ENCODE peak calls at places on chromosome 4, in five cellular contexts. One of them, this sample, is unnamed.

GRCh38 chr4:131093303-131093702 is 1997.4 kb downstream of the C4orf33 start:
- DNase-seq in iPS-NIHi11: no peak
- DNase-seq in NCI-H1092: no peak
- DNase-seq in fibroblast of villous mesenchyme: no peak
- DNase-seq in SW 1271: no peak
- DNase-seq in this sample: no peak

GRCh38 chr4:175290401-175290800 is 372.2 kb downstream of the ADAM29 start:
- DNase-seq in SW 1271: no peak
- DNase-seq in iPS-NIHi11: no peak
- DNase-seq in NCI-H1092: no peak
- DNase-seq in fibroblast of villous mesenchyme: peak
- DNase-seq in this sample: no peak

GRCh38 chr4:44145868-44146267 is 302.7 kb downstream of the KCTD8 start:
- DNase-seq in iPS-NIHi11: no peak
- DNase-seq in SW 1271: peak
- DNase-seq in fibroblast of villous mesenchyme: peak
- DNase-seq in NCI-H1092: no peak
- DNase-seq in this sample: no peak

GRCh38 chr4:180059216-180059881 is 2183.9 kb upstream of the TENM3 start:
- DNase-seq in iPS-NIHi11: peak
- DNase-seq in fibroblast of villous mesenchyme: no peak
- DNase-seq in SW 1271: no peak
- DNase-seq in NCI-H1092: no peak
- DNase-seq in this sample: no peak

GRCh38 chr4:131427000-131427399 is 1722.1 kb upstream of the PCDH10 start:
- DNase-seq in NCI-H1092: no peak
- DNase-seq in iPS-NIHi11: peak
- DNase-seq in fibroblast of villous mesenchyme: no peak
- DNase-seq in SW 1271: no peak
- DNase-seq in this sample: no peak

GRCh38 chr4:8289151-8289750 is 19.7 kb downstream of the HTRA3 start:
- DNase-seq in SW 1271: no peak
- DNase-seq in iPS-NIHi11: no peak
- DNase-seq in fibroblast of villous mesenchyme: no peak
- DNase-seq in NCI-H1092: no peak
- DNase-seq in this sample: no peak

GRCh38 chr4:56655627-56656345 is 25.3 kb downstream of the HOPX start:
- DNase-seq in NCI-H1092: no peak
- DNase-seq in SW 1271: no peak
- DNase-seq in fibroblast of villous mesenchyme: peak
- DNase-seq in iPS-NIHi11: peak
- DNase-seq in this sample: peak

GRCh38 chr4:6198768-6199343 is 1.5 kb downstream of the JAKMIP1 start:
- DNase-seq in NCI-H1092: no peak
- DNase-seq in SW 1271: peak
- DNase-seq in fibroblast of villous mesenchyme: peak
- DNase-seq in iPS-NIHi11: peak
- DNase-seq in this sample: no peak

GRCh38 chr4:138236035-138236434 is 6.1 kb downstream of the SLC7A11 start:
- DNase-seq in SW 1271: no peak
- DNase-seq in iPS-NIHi11: no peak
- DNase-seq in fibroblast of villous mesenchyme: no peak
- DNase-seq in NCI-H1092: no peak
- DNase-seq in this sample: no peak

GRCh38 chr4:22339491-22339890 is 176.4 kb downstream of the ADGRA3 start:
- DNase-seq in NCI-H1092: peak
- DNase-seq in iPS-NIHi11: no peak
- DNase-seq in fibroblast of villous mesenchyme: no peak
- DNase-seq in SW 1271: no peak
- DNase-seq in this sample: no peak

GRCh38 chr4:151991001-151991883 is 230.4 kb upstream of the GATB start:
- DNase-seq in fibroblast of villous mesenchyme: no peak
- DNase-seq in NCI-H1092: no peak
- DNase-seq in iPS-NIHi11: no peak
- DNase-seq in SW 1271: no peak
- DNase-seq in this sample: no peak

GRCh38 chr4:78477276-78477675 is 74.3 kb upstream of the ANXA3 start:
- DNase-seq in NCI-H1092: no peak
- DNase-seq in iPS-NIHi11: no peak
- DNase-seq in SW 1271: no peak
- DNase-seq in fibroblast of villous mesenchyme: peak
- DNase-seq in this sample: no peak

GRCh38 chr4:147526272-147526654 is 45.4 kb downstream of the EDNRA start:
- DNase-seq in SW 1271: no peak
- DNase-seq in NCI-H1092: no peak
- DNase-seq in fibroblast of villous mesenchyme: no peak
- DNase-seq in iPS-NIHi11: peak
- DNase-seq in this sample: no peak

GRCh38 chr4:113958766-113959540 is 20.5 kb downstream of the ARSJ start:
- DNase-seq in iPS-NIHi11: no peak
- DNase-seq in NCI-H1092: peak
- DNase-seq in SW 1271: peak
- DNase-seq in fibroblast of villous mesenchyme: peak
- DNase-seq in this sample: no peak

GRCh38 chr4:10521386-10521785 is 64.2 kb upstream of the ZNF518B start:
- DNase-seq in fibroblast of villous mesenchyme: no peak
- DNase-seq in NCI-H1092: peak
- DNase-seq in SW 1271: no peak
- DNase-seq in iPS-NIHi11: no peak
- DNase-seq in this sample: no peak

GRCh38 chr4:100694467-100694866 is 176.6 kb upstream of the EMCN start:
- DNase-seq in fibroblast of villous mesenchyme: no peak
- DNase-seq in NCI-H1092: no peak
- DNase-seq in SW 1271: no peak
- DNase-seq in iPS-NIHi11: no peak
- DNase-seq in this sample: no peak

GRCh38 chr4:69759189-69759604 is 1.2 kb downstream of the SULT1B1 start:
- DNase-seq in SW 1271: no peak
- DNase-seq in NCI-H1092: no peak
- DNase-seq in iPS-NIHi11: no peak
- DNase-seq in fibroblast of villous mesenchyme: no peak
- DNase-seq in this sample: no peak

GRCh38 chr4:7786040-7786439 is 153.6 kb downstream of the AFAP1 start:
- DNase-seq in NCI-H1092: no peak
- DNase-seq in fibroblast of villous mesenchyme: no peak
- DNase-seq in iPS-NIHi11: no peak
- DNase-seq in SW 1271: no peak
- DNase-seq in this sample: no peak

GRCh38 chr4:180057198-180057821 is 2185.9 kb upstream of the TENM3 start:
- DNase-seq in fibroblast of villous mesenchyme: no peak
- DNase-seq in SW 1271: no peak
- DNase-seq in iPS-NIHi11: peak
- DNase-seq in NCI-H1092: no peak
- DNase-seq in this sample: no peak

GRCh38 chr4:7814451-7814850 is 125.2 kb downstream of the AFAP1 start:
- DNase-seq in NCI-H1092: no peak
- DNase-seq in fibroblast of villous mesenchyme: no peak
- DNase-seq in iPS-NIHi11: no peak
- DNase-seq in SW 1271: no peak
- DNase-seq in this sample: no peak

GRCh38 chr4:7894098-7894676 is 45.5 kb downstream of the AFAP1 start:
- DNase-seq in iPS-NIHi11: no peak
- DNase-seq in NCI-H1092: no peak
- DNase-seq in fibroblast of villous mesenchyme: no peak
- DNase-seq in SW 1271: no peak
- DNase-seq in this sample: no peak

GRCh38 chr4:67103001-67103737 is 442.1 kb downstream of the CENPC start:
- DNase-seq in iPS-NIHi11: no peak
- DNase-seq in NCI-H1092: no peak
- DNase-seq in SW 1271: no peak
- DNase-seq in fibroblast of villous mesenchyme: no peak
- DNase-seq in this sample: no peak

GRCh38 chr4:147543039-147543438 is 62.1 kb downstream of the EDNRA start:
- DNase-seq in SW 1271: no peak
- DNase-seq in fibroblast of villous mesenchyme: peak
- DNase-seq in iPS-NIHi11: no peak
- DNase-seq in NCI-H1092: no peak
- DNase-seq in this sample: no peak

GRCh38 chr4:65033899-65034298 is 624.6 kb upstream of the TECRL start:
- DNase-seq in iPS-NIHi11: no peak
- DNase-seq in SW 1271: no peak
- DNase-seq in NCI-H1092: no peak
- DNase-seq in fibroblast of villous mesenchyme: no peak
- DNase-seq in this sample: no peak

GRCh38 chr4:159673221-159673620 is 570.3 kb downstream of the RAPGEF2 start:
- DNase-seq in iPS-NIHi11: no peak
- DNase-seq in NCI-H1092: no peak
- DNase-seq in SW 1271: no peak
- DNase-seq in fibroblast of villous mesenchyme: no peak
- DNase-seq in this sample: no peak

GRCh38 chr4:177740563-177740962 is 298.3 kb upstream of the AGA start:
- DNase-seq in NCI-H1092: no peak
- DNase-seq in iPS-NIHi11: no peak
- DNase-seq in fibroblast of villous mesenchyme: peak
- DNase-seq in SW 1271: no peak
- DNase-seq in this sample: no peak

GRCh38 chr4:41294445-41295062 is 37.8 kb downstream of the UCHL1 start:
- DNase-seq in NCI-H1092: no peak
- DNase-seq in SW 1271: no peak
- DNase-seq in fibroblast of villous mesenchyme: no peak
- DNase-seq in iPS-NIHi11: no peak
- DNase-seq in this sample: no peak

GRCh38 chr4:159290321-159291030 is 187.6 kb downstream of the RAPGEF2 start:
- DNase-seq in SW 1271: no peak
- DNase-seq in iPS-NIHi11: no peak
- DNase-seq in NCI-H1092: no peak
- DNase-seq in fibroblast of villous mesenchyme: peak
- DNase-seq in this sample: no peak

GRCh38 chr4:3484057-3484973 is 21.2 kb downstream of the DOK7 start:
- DNase-seq in fibroblast of villous mesenchyme: no peak
- DNase-seq in NCI-H1092: no peak
- DNase-seq in iPS-NIHi11: no peak
- DNase-seq in SW 1271: no peak
- DNase-seq in this sample: no peak

GRCh38 chr4:171017596-171017995 is 795.6 kb upstream of the GALNTL6 start:
- DNase-seq in NCI-H1092: no peak
- DNase-seq in fibroblast of villous mesenchyme: no peak
- DNase-seq in iPS-NIHi11: no peak
- DNase-seq in SW 1271: no peak
- DNase-seq in this sample: no peak

GRCh38 chr4:78227411-78228057 is 170.4 kb downstream of the FRAS1 start:
- DNase-seq in SW 1271: no peak
- DNase-seq in NCI-H1092: no peak
- DNase-seq in iPS-NIHi11: no peak
- DNase-seq in fibroblast of villous mesenchyme: no peak
- DNase-seq in this sample: no peak

GRCh38 chr4:86014599-86014998 is 345.3 kb downstream of the MAPK10 start:
- DNase-seq in SW 1271: no peak
- DNase-seq in iPS-NIHi11: peak
- DNase-seq in fibroblast of villous mesenchyme: peak
- DNase-seq in NCI-H1092: no peak
- DNase-seq in this sample: no peak

GRCh38 chr4:165967486-165967885 is 94.4 kb downstream of the TLL1 start:
- DNase-seq in NCI-H1092: no peak
- DNase-seq in SW 1271: no peak
- DNase-seq in fibroblast of villous mesenchyme: no peak
- DNase-seq in iPS-NIHi11: no peak
- DNase-seq in this sample: no peak

GRCh38 chr4:181821039-181822004 is 421.9 kb upstream of the TENM3 start:
- DNase-seq in fibroblast of villous mesenchyme: peak
- DNase-seq in iPS-NIHi11: no peak
- DNase-seq in NCI-H1092: peak
- DNase-seq in SW 1271: no peak
- DNase-seq in this sample: no peak

GRCh38 chr4:70670332-70671014 is 4.2 kb upstream of the JCHAIN start:
- DNase-seq in fibroblast of villous mesenchyme: peak
- DNase-seq in iPS-NIHi11: no peak
- DNase-seq in NCI-H1092: no peak
- DNase-seq in SW 1271: no peak
- DNase-seq in this sample: no peak

GRCh38 chr4:112296949-112297483 is at the start of gene ALPK1:
- DNase-seq in NCI-H1092: no peak
- DNase-seq in iPS-NIHi11: peak
- DNase-seq in fibroblast of villous mesenchyme: peak
- DNase-seq in SW 1271: peak
- DNase-seq in this sample: peak

GRCh38 chr4:54067163-54067562 is 2.8 kb upstream of the CHIC2 start:
- DNase-seq in iPS-NIHi11: no peak
- DNase-seq in SW 1271: peak
- DNase-seq in fibroblast of villous mesenchyme: peak
- DNase-seq in NCI-H1092: no peak
- DNase-seq in this sample: no peak

GRCh38 chr4:73036123-73036522 is 33.4 kb downstream of the COX18 start:
- DNase-seq in SW 1271: no peak
- DNase-seq in fibroblast of villous mesenchyme: no peak
- DNase-seq in NCI-H1092: no peak
- DNase-seq in iPS-NIHi11: no peak
- DNase-seq in this sample: no peak

GRCh38 chr4:16198271-16198670 is 28.0 kb downstream of the TAPT1 start:
- DNase-seq in NCI-H1092: no peak
- DNase-seq in iPS-NIHi11: no peak
- DNase-seq in fibroblast of villous mesenchyme: no peak
- DNase-seq in SW 1271: no peak
- DNase-seq in this sample: no peak